ENCODE peak calls at places on chromosomes 11 and 22, in eight cellular contexts. One of them, this sample, is unnamed.

GRCh38 chr11:34565417-34566208 is 52.0 kb upstream of the ELF5 start:
- DNase-seq in testis: no peak
- DNase-seq in adrenal gland: no peak
- DNase-seq in lower leg skin: no peak
- DNase-seq in right lobe of liver: no peak
- DNase-seq in A549: peak
- DNase-seq in sigmoid colon: no peak
- DNase-seq in HepG2: peak
- DNase-seq in this sample: no peak

GRCh38 chr11:30914143-30914762 is 328.1 kb upstream of the MPPED2 start:
- DNase-seq in testis: peak
- DNase-seq in adrenal gland: peak
- DNase-seq in lower leg skin: no peak
- DNase-seq in right lobe of liver: peak
- DNase-seq in A549: peak
- DNase-seq in sigmoid colon: no peak
- DNase-seq in HepG2: peak
- DNase-seq in this sample: peak

GRCh38 chr11:11998091-11998781 is 10.2 kb downstream of the DKK3 start:
- DNase-seq in testis: no peak
- DNase-seq in adrenal gland: peak
- DNase-seq in lower leg skin: no peak
- DNase-seq in right lobe of liver: no peak
- DNase-seq in A549: peak
- DNase-seq in sigmoid colon: no peak
- DNase-seq in HepG2: no peak
- DNase-seq in this sample: no peak

GRCh38 chr11:116384407-116384806 is 388.4 kb downstream of the BUD13 start:
- DNase-seq in testis: no peak
- DNase-seq in adrenal gland: no peak
- DNase-seq in lower leg skin: no peak
- DNase-seq in right lobe of liver: no peak
- DNase-seq in A549: no peak
- DNase-seq in sigmoid colon: no peak
- DNase-seq in HepG2: no peak
- DNase-seq in this sample: no peak

GRCh38 chr22:17158568-17159503 is at the start of gene HDHD5:
- DNase-seq in testis: peak
- DNase-seq in adrenal gland: peak
- DNase-seq in lower leg skin: peak
- DNase-seq in right lobe of liver: peak
- DNase-seq in A549: peak
- DNase-seq in sigmoid colon: peak
- DNase-seq in HepG2: no peak
- DNase-seq in this sample: peak

GRCh38 chr11:114794048-114794684 is 115.8 kb downstream of the NXPE2 start:
- DNase-seq in testis: no peak
- DNase-seq in adrenal gland: no peak
- DNase-seq in lower leg skin: no peak
- DNase-seq in right lobe of liver: no peak
- DNase-seq in A549: no peak
- DNase-seq in sigmoid colon: no peak
- DNase-seq in HepG2: no peak
- DNase-seq in this sample: no peak

GRCh38 chr11:116278076-116278475 is 494.7 kb downstream of the BUD13 start:
- DNase-seq in testis: no peak
- DNase-seq in adrenal gland: no peak
- DNase-seq in lower leg skin: no peak
- DNase-seq in right lobe of liver: no peak
- DNase-seq in A549: no peak
- DNase-seq in sigmoid colon: no peak
- DNase-seq in HepG2: no peak
- DNase-seq in this sample: no peak

GRCh38 chr11:9078113-9079041 is 13.0 kb downstream of the SCUBE2 start:
- DNase-seq in testis: no peak
- DNase-seq in adrenal gland: no peak
- DNase-seq in lower leg skin: no peak
- DNase-seq in right lobe of liver: no peak
- DNase-seq in A549: no peak
- DNase-seq in sigmoid colon: no peak
- DNase-seq in HepG2: no peak
- DNase-seq in this sample: no peak

GRCh38 chr11:111348147-111348546 is 30.9 kb downstream of the POU2AF1 start:
- DNase-seq in testis: no peak
- DNase-seq in adrenal gland: no peak
- DNase-seq in lower leg skin: no peak
- DNase-seq in right lobe of liver: no peak
- DNase-seq in A549: no peak
- DNase-seq in sigmoid colon: no peak
- DNase-seq in HepG2: no peak
- DNase-seq in this sample: no peak

GRCh38 chr22:27809226-27809625 is 7.7 kb upstream of the MN1 start:
- DNase-seq in testis: no peak
- DNase-seq in adrenal gland: no peak
- DNase-seq in lower leg skin: no peak
- DNase-seq in right lobe of liver: no peak
- DNase-seq in A549: no peak
- DNase-seq in sigmoid colon: no peak
- DNase-seq in HepG2: no peak
- DNase-seq in this sample: no peak

GRCh38 chr11:114116800-114117199 is 57.3 kb downstream of the ZBTB16 start:
- DNase-seq in testis: no peak
- DNase-seq in adrenal gland: no peak
- DNase-seq in lower leg skin: no peak
- DNase-seq in right lobe of liver: no peak
- DNase-seq in A549: no peak
- DNase-seq in sigmoid colon: no peak
- DNase-seq in HepG2: no peak
- DNase-seq in this sample: no peak

GRCh38 chr11:127392575-127392974 is 392.0 kb upstream of the KIRREL3 start:
- DNase-seq in testis: no peak
- DNase-seq in adrenal gland: no peak
- DNase-seq in lower leg skin: no peak
- DNase-seq in right lobe of liver: no peak
- DNase-seq in A549: no peak
- DNase-seq in sigmoid colon: no peak
- DNase-seq in HepG2: no peak
- DNase-seq in this sample: no peak

DNA sequence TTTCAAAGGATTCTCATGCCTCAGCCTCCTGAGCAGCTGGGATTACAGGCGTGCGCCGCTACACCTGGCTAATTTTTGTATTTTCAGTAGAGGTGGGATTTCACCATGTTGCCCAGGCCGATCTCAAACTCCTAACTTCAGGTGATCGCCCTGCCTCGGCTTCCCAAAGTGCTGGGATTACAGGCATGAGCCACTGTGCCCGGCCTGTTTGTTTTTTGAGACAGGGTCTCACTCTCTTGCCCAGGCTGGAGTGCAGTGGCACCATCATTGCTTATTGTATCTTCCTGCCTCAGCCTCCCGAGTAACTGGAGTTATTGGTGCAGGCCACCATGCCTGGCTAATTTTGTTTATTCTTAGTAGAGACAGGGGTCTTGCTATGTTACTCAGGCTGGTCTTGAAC is 8.1 kb downstream of the FADS2 start:
- DNase-seq in testis: no peak
- DNase-seq in adrenal gland: no peak
- DNase-seq in lower leg skin: no peak
- DNase-seq in right lobe of liver: no peak
- DNase-seq in A549: no peak
- DNase-seq in sigmoid colon: no peak
- DNase-seq in HepG2: no peak
- DNase-seq in this sample: peak
- H3K4me3 ChIP-seq in testis: no peak
- H3K4me3 ChIP-seq in adrenal gland: no peak
- H3K4me3 ChIP-seq in lower leg skin: no peak
- H3K4me3 ChIP-seq in right lobe of liver: no peak
- H3K4me3 ChIP-seq in A549: no peak
- H3K4me3 ChIP-seq in sigmoid colon: no peak
- H3K4me3 ChIP-seq in HepG2: no peak
- H3K4me3 ChIP-seq in this sample: no peak

GRCh38 chr11:27124514-27125264 is 84.1 kb downstream of the BBOX1 start:
- DNase-seq in testis: no peak
- DNase-seq in adrenal gland: no peak
- DNase-seq in lower leg skin: no peak
- DNase-seq in right lobe of liver: no peak
- DNase-seq in A549: no peak
- DNase-seq in sigmoid colon: no peak
- DNase-seq in HepG2: peak
- DNase-seq in this sample: no peak
- TF ChIP-seq CTCF in testis: no peak
- TF ChIP-seq CTCF in adrenal gland: no peak
- TF ChIP-seq CTCF in lower leg skin: no peak
- TF ChIP-seq CTCF in right lobe of liver: peak
- TF ChIP-seq CTCF in A549: peak
- TF ChIP-seq CTCF in sigmoid colon: peak
- TF ChIP-seq CTCF in HepG2: peak
- TF ChIP-seq CTCF in this sample: no peak

GRCh38 chr11:59550368-59550841 is 39.1 kb downstream of the OR4D9 start:
- DNase-seq in testis: peak
- DNase-seq in adrenal gland: peak
- DNase-seq in lower leg skin: peak
- DNase-seq in right lobe of liver: peak
- DNase-seq in A549: peak
- DNase-seq in sigmoid colon: peak
- DNase-seq in HepG2: peak
- DNase-seq in this sample: peak
- TF ChIP-seq POLR2A in testis: no peak
- TF ChIP-seq POLR2A in adrenal gland: peak
- TF ChIP-seq POLR2A in lower leg skin: no peak
- TF ChIP-seq POLR2A in right lobe of liver: no peak
- TF ChIP-seq POLR2A in A549: no peak
- TF ChIP-seq POLR2A in sigmoid colon: no peak
- TF ChIP-seq POLR2A in HepG2: no peak
- TF ChIP-seq POLR2A in this sample: no peak

DNA sequence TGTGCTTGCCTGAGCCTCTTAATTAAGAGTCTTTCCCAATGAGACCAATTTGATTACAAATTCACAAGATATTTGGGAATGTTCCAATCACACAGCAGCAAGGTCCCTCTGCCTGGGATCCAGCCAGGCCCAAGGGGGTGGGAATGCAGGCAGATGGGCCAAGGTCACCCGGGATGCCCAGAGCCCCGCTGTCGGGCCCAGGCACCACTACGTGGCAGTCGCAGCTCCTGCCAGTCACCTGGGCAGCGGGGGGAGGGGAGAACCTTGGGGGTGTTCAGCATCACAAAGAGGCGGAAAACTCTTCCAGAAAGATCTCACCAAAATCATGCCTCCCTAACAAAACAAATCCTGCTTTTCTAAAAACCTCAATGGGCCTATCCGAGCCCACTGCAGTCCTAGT is 30.9 kb downstream of the PPM1F start:
- DNase-seq in testis: no peak
- DNase-seq in adrenal gland: peak
- DNase-seq in lower leg skin: no peak
- DNase-seq in right lobe of liver: no peak
- DNase-seq in A549: no peak
- DNase-seq in sigmoid colon: no peak
- DNase-seq in HepG2: no peak
- DNase-seq in this sample: no peak
- H3K4me3 ChIP-seq in testis: no peak
- H3K4me3 ChIP-seq in adrenal gland: no peak
- H3K4me3 ChIP-seq in lower leg skin: no peak
- H3K4me3 ChIP-seq in right lobe of liver: no peak
- H3K4me3 ChIP-seq in A549: no peak
- H3K4me3 ChIP-seq in sigmoid colon: no peak
- H3K4me3 ChIP-seq in HepG2: no peak
- H3K4me3 ChIP-seq in this sample: no peak

DNA sequence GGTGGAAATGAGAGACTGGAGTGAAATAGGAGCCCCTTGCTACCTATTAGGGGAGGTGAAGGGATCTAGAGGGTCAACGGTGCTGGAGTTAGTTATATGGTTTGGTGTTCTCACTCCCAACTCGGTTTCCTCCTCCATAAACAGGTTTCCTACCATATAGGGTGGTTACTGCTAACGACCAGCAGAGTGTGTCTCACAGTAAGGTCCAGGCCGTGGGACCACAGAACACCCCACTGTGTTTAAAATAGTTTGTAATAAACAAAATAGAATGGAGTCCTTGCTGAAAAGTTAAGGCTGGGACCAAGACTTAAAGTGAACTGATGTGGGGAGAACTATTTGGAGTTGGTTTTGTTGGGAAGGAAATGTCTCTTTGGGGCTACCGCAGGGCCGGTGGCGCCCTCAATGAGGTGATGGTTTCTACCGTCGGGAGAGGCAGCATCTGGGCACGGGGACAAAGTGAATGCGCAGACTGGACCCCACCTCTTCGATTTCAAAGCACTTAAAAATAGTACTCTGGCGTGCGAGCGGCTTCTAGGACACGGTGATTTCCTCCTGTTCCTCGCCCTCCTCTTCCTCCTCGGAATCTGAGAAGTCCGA is 4.5 kb downstream of the DBX1 start:
- DNase-seq in testis: no peak
- DNase-seq in adrenal gland: no peak
- DNase-seq in lower leg skin: no peak
- DNase-seq in right lobe of liver: no peak
- DNase-seq in A549: no peak
- DNase-seq in sigmoid colon: no peak
- DNase-seq in HepG2: no peak
- DNase-seq in this sample: no peak
- TF ChIP-seq CTCF in testis: no peak
- TF ChIP-seq CTCF in adrenal gland: no peak
- TF ChIP-seq CTCF in lower leg skin: no peak
- TF ChIP-seq CTCF in right lobe of liver: no peak
- TF ChIP-seq CTCF in A549: no peak
- TF ChIP-seq CTCF in sigmoid colon: no peak
- TF ChIP-seq CTCF in HepG2: no peak
- TF ChIP-seq CTCF in this sample: no peak

DNA sequence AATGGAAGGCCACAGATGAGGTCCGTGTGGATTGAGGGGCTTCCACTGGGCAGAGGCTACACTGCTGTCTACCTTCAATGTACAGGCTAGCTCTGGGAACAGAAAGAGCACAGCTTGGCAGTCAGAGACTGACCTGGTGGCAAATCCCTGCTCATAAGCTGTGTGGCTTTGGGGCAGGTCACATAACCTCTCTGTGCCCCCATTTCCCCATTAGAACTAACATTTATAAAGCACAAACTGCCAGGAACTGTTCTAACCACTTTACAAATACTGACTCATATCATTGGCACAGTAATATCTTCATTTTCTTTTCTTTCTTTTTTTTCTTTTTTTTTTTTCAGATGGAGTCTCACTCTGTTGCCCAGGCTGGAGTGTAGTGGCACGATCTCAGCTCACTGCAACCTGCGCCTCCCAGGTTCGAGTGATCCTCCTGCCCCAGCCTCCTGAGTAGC is 3.1 kb downstream of the FOSL1 start:
- DNase-seq in testis: no peak
- DNase-seq in adrenal gland: no peak
- DNase-seq in lower leg skin: no peak
- DNase-seq in right lobe of liver: no peak
- DNase-seq in A549: no peak
- DNase-seq in sigmoid colon: no peak
- DNase-seq in HepG2: no peak
- DNase-seq in this sample: no peak
- TF ChIP-seq POLR2A in testis: no peak
- TF ChIP-seq POLR2A in adrenal gland: no peak
- TF ChIP-seq POLR2A in lower leg skin: no peak
- TF ChIP-seq POLR2A in right lobe of liver: no peak
- TF ChIP-seq POLR2A in A549: no peak
- TF ChIP-seq POLR2A in sigmoid colon: no peak
- TF ChIP-seq POLR2A in HepG2: no peak
- TF ChIP-seq POLR2A in this sample: no peak